ENCODE peak calls at places on chromosomes 4 and X, in nine cellular contexts. One of them, this sample, is unnamed.

GRCh38 chr4:93719552-93719951 is 109.0 kb upstream of the ATOH1 start:
- DNase-seq in foreskin fibroblast: peak
- DNase-seq in bronchial epithelial cell: peak
- DNase-seq in OCI-LY7: no peak
- DNase-seq in left ventricle myocardium inferior: no peak
- DNase-seq in AG09309: no peak
- DNase-seq in right lobe of liver: no peak
- DNase-seq in breast epithelium: no peak
- DNase-seq in IMR-90: peak
- DNase-seq in this sample: no peak

GRCh38 chr4:151226004-151226932 is 50.7 kb upstream of the PRSS48 start:
- DNase-seq in foreskin fibroblast: peak
- DNase-seq in bronchial epithelial cell: peak
- DNase-seq in OCI-LY7: no peak
- DNase-seq in left ventricle myocardium inferior: no peak
- DNase-seq in AG09309: peak
- DNase-seq in right lobe of liver: no peak
- DNase-seq in breast epithelium: no peak
- DNase-seq in IMR-90: peak
- DNase-seq in this sample: no peak

GRCh38 chr4:25060179-25060578 is 29.4 kb upstream of the LGI2 start:
- DNase-seq in foreskin fibroblast: no peak
- DNase-seq in bronchial epithelial cell: no peak
- DNase-seq in OCI-LY7: no peak
- DNase-seq in left ventricle myocardium inferior: no peak
- DNase-seq in AG09309: no peak
- DNase-seq in right lobe of liver: no peak
- DNase-seq in breast epithelium: no peak
- DNase-seq in IMR-90: no peak
- DNase-seq in this sample: no peak

GRCh38 chrX:130013661-130014060 is 31.2 kb downstream of the BCORL1 start:
- DNase-seq in foreskin fibroblast: no peak
- DNase-seq in bronchial epithelial cell: no peak
- DNase-seq in OCI-LY7: no peak
- DNase-seq in left ventricle myocardium inferior: no peak
- DNase-seq in AG09309: no peak
- DNase-seq in right lobe of liver: no peak
- DNase-seq in breast epithelium: no peak
- DNase-seq in IMR-90: no peak
- DNase-seq in this sample: no peak

GRCh38 chr4:140260227-140260626 is 106.2 kb upstream of the MAML3 start:
- DNase-seq in foreskin fibroblast: peak
- DNase-seq in bronchial epithelial cell: peak
- DNase-seq in OCI-LY7: no peak
- DNase-seq in left ventricle myocardium inferior: no peak
- DNase-seq in AG09309: no peak
- DNase-seq in right lobe of liver: no peak
- DNase-seq in breast epithelium: no peak
- DNase-seq in IMR-90: peak
- DNase-seq in this sample: no peak

GRCh38 chrX:117992324-117992723 is 124.3 kb downstream of the KLHL13 start:
- DNase-seq in foreskin fibroblast: no peak
- DNase-seq in bronchial epithelial cell: peak
- DNase-seq in OCI-LY7: no peak
- DNase-seq in left ventricle myocardium inferior: no peak
- DNase-seq in AG09309: no peak
- DNase-seq in right lobe of liver: no peak
- DNase-seq in breast epithelium: no peak
- DNase-seq in IMR-90: no peak
- DNase-seq in this sample: no peak

GRCh38 chr4:128653514-128654420 is 155.7 kb upstream of the JADE1 start:
- DNase-seq in foreskin fibroblast: peak
- DNase-seq in bronchial epithelial cell: no peak
- DNase-seq in OCI-LY7: no peak
- DNase-seq in left ventricle myocardium inferior: peak
- DNase-seq in AG09309: no peak
- DNase-seq in right lobe of liver: no peak
- DNase-seq in breast epithelium: no peak
- DNase-seq in IMR-90: peak
- DNase-seq in this sample: no peak

GRCh38 chrX:50100188-50100587 is 100.6 kb downstream of the AKAP4 start:
- DNase-seq in foreskin fibroblast: no peak
- DNase-seq in bronchial epithelial cell: peak
- DNase-seq in OCI-LY7: peak
- DNase-seq in left ventricle myocardium inferior: no peak
- DNase-seq in AG09309: no peak
- DNase-seq in right lobe of liver: no peak
- DNase-seq in breast epithelium: no peak
- DNase-seq in IMR-90: no peak
- DNase-seq in this sample: no peak

GRCh38 chr4:185222598-185222997 is 13.2 kb downstream of the SNX25 start:
- DNase-seq in foreskin fibroblast: peak
- DNase-seq in bronchial epithelial cell: peak
- DNase-seq in OCI-LY7: no peak
- DNase-seq in left ventricle myocardium inferior: no peak
- DNase-seq in AG09309: peak
- DNase-seq in right lobe of liver: no peak
- DNase-seq in breast epithelium: no peak
- DNase-seq in IMR-90: peak
- DNase-seq in this sample: no peak

GRCh38 chr4:3676907-3677495 is 89.2 kb upstream of the ADRA2C start:
- DNase-seq in foreskin fibroblast: no peak
- DNase-seq in bronchial epithelial cell: no peak
- DNase-seq in OCI-LY7: no peak
- DNase-seq in left ventricle myocardium inferior: no peak
- DNase-seq in AG09309: no peak
- DNase-seq in right lobe of liver: no peak
- DNase-seq in breast epithelium: no peak
- DNase-seq in IMR-90: no peak
- DNase-seq in this sample: no peak

GRCh38 chrX:458631-459061 is 71.9 kb upstream of the PPP2R3B start:
- DNase-seq in foreskin fibroblast: no peak
- DNase-seq in bronchial epithelial cell: no peak
- DNase-seq in OCI-LY7: no peak
- DNase-seq in left ventricle myocardium inferior: no peak
- DNase-seq in AG09309: no peak
- DNase-seq in right lobe of liver: no peak
- DNase-seq in breast epithelium: no peak
- DNase-seq in IMR-90: no peak
- DNase-seq in this sample: no peak

GRCh38 chr4:26239796-26240195 is 81.0 kb upstream of the RBPJ start:
- DNase-seq in foreskin fibroblast: peak
- DNase-seq in bronchial epithelial cell: no peak
- DNase-seq in OCI-LY7: no peak
- DNase-seq in left ventricle myocardium inferior: no peak
- DNase-seq in AG09309: no peak
- DNase-seq in right lobe of liver: no peak
- DNase-seq in breast epithelium: no peak
- DNase-seq in IMR-90: no peak
- DNase-seq in this sample: no peak

GRCh38 chrX:133608406-133608805 is 193.1 kb upstream of the GPC4 start:
- DNase-seq in foreskin fibroblast: no peak
- DNase-seq in bronchial epithelial cell: peak
- DNase-seq in OCI-LY7: no peak
- DNase-seq in left ventricle myocardium inferior: no peak
- DNase-seq in AG09309: peak
- DNase-seq in right lobe of liver: no peak
- DNase-seq in breast epithelium: no peak
- DNase-seq in IMR-90: peak
- DNase-seq in this sample: no peak

GRCh38 chrX:6129195-6129594 is 99.5 kb downstream of the NLGN4X start:
- DNase-seq in foreskin fibroblast: no peak
- DNase-seq in bronchial epithelial cell: no peak
- DNase-seq in OCI-LY7: no peak
- DNase-seq in left ventricle myocardium inferior: no peak
- DNase-seq in AG09309: no peak
- DNase-seq in right lobe of liver: no peak
- DNase-seq in breast epithelium: no peak
- DNase-seq in IMR-90: no peak
- DNase-seq in this sample: no peak

GRCh38 chrX:112470551-112470950 is 209.2 kb downstream of the LHFPL1 start:
- DNase-seq in foreskin fibroblast: no peak
- DNase-seq in bronchial epithelial cell: no peak
- DNase-seq in OCI-LY7: no peak
- DNase-seq in left ventricle myocardium inferior: no peak
- DNase-seq in AG09309: no peak
- DNase-seq in right lobe of liver: no peak
- DNase-seq in breast epithelium: no peak
- DNase-seq in IMR-90: no peak
- DNase-seq in this sample: no peak

GRCh38 chrX:112477653-112478052 is 202.1 kb downstream of the LHFPL1 start:
- DNase-seq in foreskin fibroblast: no peak
- DNase-seq in bronchial epithelial cell: no peak
- DNase-seq in OCI-LY7: no peak
- DNase-seq in left ventricle myocardium inferior: no peak
- DNase-seq in AG09309: no peak
- DNase-seq in right lobe of liver: no peak
- DNase-seq in breast epithelium: no peak
- DNase-seq in IMR-90: no peak
- DNase-seq in this sample: no peak

DNA sequence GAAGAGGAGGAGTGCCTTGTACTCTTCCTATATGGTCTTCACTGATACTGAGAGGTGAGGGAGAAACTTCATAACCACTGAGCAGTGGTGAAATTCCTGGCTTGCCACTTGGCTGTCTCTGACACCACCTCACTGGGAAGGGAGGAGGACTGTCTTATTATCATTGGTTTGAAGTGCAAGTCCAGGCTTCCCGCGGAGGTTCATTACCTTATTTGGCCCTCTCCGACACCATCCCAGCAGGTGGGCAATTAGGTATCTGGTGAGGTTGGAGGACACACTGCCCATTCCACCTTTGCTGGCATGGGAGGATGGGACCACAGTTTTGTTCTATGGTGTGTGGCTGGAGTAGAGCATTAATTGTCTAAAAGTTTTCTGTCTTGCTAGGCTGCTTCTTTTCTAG is 206.1 kb downstream of the LHFPL1 start:
- DNase-seq in foreskin fibroblast: no peak
- DNase-seq in bronchial epithelial cell: no peak
- DNase-seq in OCI-LY7: no peak
- DNase-seq in left ventricle myocardium inferior: no peak
- DNase-seq in AG09309: no peak
- DNase-seq in right lobe of liver: no peak
- DNase-seq in breast epithelium: no peak
- DNase-seq in IMR-90: no peak
- DNase-seq in this sample: no peak
- H3K4me3 ChIP-seq in foreskin fibroblast: no peak
- H3K4me3 ChIP-seq in bronchial epithelial cell: no peak
- H3K4me3 ChIP-seq in OCI-LY7: no peak
- H3K4me3 ChIP-seq in left ventricle myocardium inferior: no peak
- H3K4me3 ChIP-seq in AG09309: no peak
- H3K4me3 ChIP-seq in right lobe of liver: no peak
- H3K4me3 ChIP-seq in breast epithelium: no peak
- H3K4me3 ChIP-seq in IMR-90: no peak
- H3K4me3 ChIP-seq in this sample: no peak

DNA sequence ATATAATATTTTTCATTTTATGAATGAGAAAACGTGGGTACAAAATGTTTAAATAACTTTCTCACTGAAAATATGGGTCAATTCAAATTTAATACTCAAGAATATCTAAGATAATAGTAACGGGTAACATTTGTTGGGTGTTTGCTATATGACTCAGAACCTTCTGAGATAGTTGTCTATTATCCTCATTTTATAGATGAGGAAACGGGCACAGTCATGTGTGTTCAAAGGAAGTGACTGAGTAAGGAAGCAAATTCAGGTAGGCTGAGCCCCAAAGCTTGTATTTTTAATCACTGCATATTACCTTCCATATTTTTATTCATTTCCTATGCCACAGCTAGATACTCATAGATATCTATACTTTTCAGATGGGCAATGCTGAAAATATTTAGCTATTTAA is 12.2 kb upstream of the CAMK2D start:
- DNase-seq in foreskin fibroblast: no peak
- DNase-seq in bronchial epithelial cell: peak
- DNase-seq in OCI-LY7: no peak
- DNase-seq in left ventricle myocardium inferior: no peak
- DNase-seq in AG09309: no peak
- DNase-seq in right lobe of liver: no peak
- DNase-seq in breast epithelium: no peak
- DNase-seq in IMR-90: no peak
- DNase-seq in this sample: no peak
- H3K4me3 ChIP-seq in foreskin fibroblast: no peak
- H3K4me3 ChIP-seq in bronchial epithelial cell: no peak
- H3K4me3 ChIP-seq in OCI-LY7: no peak
- H3K4me3 ChIP-seq in left ventricle myocardium inferior: no peak
- H3K4me3 ChIP-seq in AG09309: no peak
- H3K4me3 ChIP-seq in right lobe of liver: no peak
- H3K4me3 ChIP-seq in breast epithelium: no peak
- H3K4me3 ChIP-seq in IMR-90: no peak
- H3K4me3 ChIP-seq in this sample: no peak

GRCh38 chrX:12966151-12966550 is 8.8 kb upstream of the TMSB4X start:
- DNase-seq in foreskin fibroblast: no peak
- DNase-seq in bronchial epithelial cell: no peak
- DNase-seq in OCI-LY7: no peak
- DNase-seq in left ventricle myocardium inferior: no peak
- DNase-seq in AG09309: no peak
- DNase-seq in right lobe of liver: no peak
- DNase-seq in breast epithelium: no peak
- DNase-seq in IMR-90: no peak
- DNase-seq in this sample: no peak

GRCh38 chrX:12965390-12965940 is 9.4 kb upstream of the TMSB4X start:
- DNase-seq in foreskin fibroblast: no peak
- DNase-seq in bronchial epithelial cell: no peak
- DNase-seq in OCI-LY7: no peak
- DNase-seq in left ventricle myocardium inferior: no peak
- DNase-seq in AG09309: no peak
- DNase-seq in right lobe of liver: no peak
- DNase-seq in breast epithelium: no peak
- DNase-seq in IMR-90: no peak
- DNase-seq in this sample: no peak

GRCh38 chrX:12971282-12972003 is 3.5 kb upstream of the TMSB4X start:
- DNase-seq in foreskin fibroblast: no peak
- DNase-seq in bronchial epithelial cell: no peak
- DNase-seq in OCI-LY7: no peak
- DNase-seq in left ventricle myocardium inferior: peak
- DNase-seq in AG09309: no peak
- DNase-seq in right lobe of liver: no peak
- DNase-seq in breast epithelium: no peak
- DNase-seq in IMR-90: no peak
- DNase-seq in this sample: no peak

GRCh38 chrX:12970691-12971202 is 4.2 kb upstream of the TMSB4X start:
- DNase-seq in foreskin fibroblast: peak
- DNase-seq in bronchial epithelial cell: no peak
- DNase-seq in OCI-LY7: no peak
- DNase-seq in left ventricle myocardium inferior: no peak
- DNase-seq in AG09309: no peak
- DNase-seq in right lobe of liver: no peak
- DNase-seq in breast epithelium: no peak
- DNase-seq in IMR-90: peak
- DNase-seq in this sample: no peak

GRCh38 chrX:12967711-12968465 is 7.0 kb upstream of the TMSB4X start:
- DNase-seq in foreskin fibroblast: no peak
- DNase-seq in bronchial epithelial cell: no peak
- DNase-seq in OCI-LY7: no peak
- DNase-seq in left ventricle myocardium inferior: no peak
- DNase-seq in AG09309: no peak
- DNase-seq in right lobe of liver: no peak
- DNase-seq in breast epithelium: no peak
- DNase-seq in IMR-90: no peak
- DNase-seq in this sample: no peak
- H3K4me3 ChIP-seq in foreskin fibroblast: no peak
- H3K4me3 ChIP-seq in bronchial epithelial cell: no peak
- H3K4me3 ChIP-seq in OCI-LY7: no peak
- H3K4me3 ChIP-seq in left ventricle myocardium inferior: no peak
- H3K4me3 ChIP-seq in AG09309: no peak
- H3K4me3 ChIP-seq in right lobe of liver: no peak
- H3K4me3 ChIP-seq in breast epithelium: no peak
- H3K4me3 ChIP-seq in IMR-90: no peak
- H3K4me3 ChIP-seq in this sample: no peak

GRCh38 chr4:86981789-86982188 is 47.0 kb downstream of the AFF1 start:
- DNase-seq in foreskin fibroblast: no peak
- DNase-seq in bronchial epithelial cell: no peak
- DNase-seq in OCI-LY7: peak
- DNase-seq in left ventricle myocardium inferior: no peak
- DNase-seq in AG09309: no peak
- DNase-seq in right lobe of liver: no peak
- DNase-seq in breast epithelium: no peak
- DNase-seq in IMR-90: no peak
- DNase-seq in this sample: no peak
- H3K4me3 ChIP-seq in foreskin fibroblast: no peak
- H3K4me3 ChIP-seq in bronchial epithelial cell: no peak
- H3K4me3 ChIP-seq in OCI-LY7: peak
- H3K4me3 ChIP-seq in left ventricle myocardium inferior: no peak
- H3K4me3 ChIP-seq in AG09309: no peak
- H3K4me3 ChIP-seq in right lobe of liver: no peak
- H3K4me3 ChIP-seq in breast epithelium: no peak
- H3K4me3 ChIP-seq in IMR-90: no peak
- H3K4me3 ChIP-seq in this sample: no peak